ENCODE peak calls at places on chromosomes 13 and 19, in seven cellular contexts. One of them, this sample, is unnamed.

GRCh38 chr13:87661471-87661870 is 9.7 kb upstream of the SLITRK5 start:
- DNase-seq in neuronal stem cell: no peak
- DNase-seq in mesenchymal stem cell: peak; percentile 73
- DNase-seq in H1: no peak
- DNase-seq in H9: no peak
- DNase-seq in mesendoderm: no peak
- DNase-seq in trophoblast cell: no peak
- DNase-seq in this sample: peak; percentile 4

GRCh38 chr19:31436121-31436776 is 87.0 kb upstream of the TSHZ3 start:
- DNase-seq in neuronal stem cell: no peak
- DNase-seq in mesenchymal stem cell: peak; percentile 63
- DNase-seq in H1: peak; percentile 24
- DNase-seq in H9: no peak
- DNase-seq in mesendoderm: no peak
- DNase-seq in trophoblast cell: peak; percentile 45
- DNase-seq in this sample: peak; percentile 24

GRCh38 chr19:51123381-51124186 is 1.1 kb upstream of the SIGLEC9 start:
- DNase-seq in neuronal stem cell: no peak
- DNase-seq in mesenchymal stem cell: no peak
- DNase-seq in H1: no peak
- DNase-seq in H9: no peak
- DNase-seq in mesendoderm: no peak
- DNase-seq in trophoblast cell: no peak
- DNase-seq in this sample: no peak

GRCh38 chr19:34556500-34556899 is 74.9 kb downstream of the WTIP start:
- DNase-seq in neuronal stem cell: no peak
- DNase-seq in mesenchymal stem cell: no peak
- DNase-seq in H1: peak; percentile 66
- DNase-seq in H9: peak; percentile 67
- DNase-seq in mesendoderm: peak; percentile 13
- DNase-seq in trophoblast cell: peak; percentile 33
- DNase-seq in this sample: no peak

GRCh38 chr13:111472083-111472482 is 151.6 kb downstream of the TEX29 start:
- DNase-seq in neuronal stem cell: no peak
- DNase-seq in mesenchymal stem cell: no peak
- DNase-seq in H1: no peak
- DNase-seq in H9: no peak
- DNase-seq in mesendoderm: no peak
- DNase-seq in trophoblast cell: no peak
- DNase-seq in this sample: no peak

GRCh38 chr19:49216076-49216475 is 58.5 kb downstream of the TRPM4 start:
- DNase-seq in neuronal stem cell: no peak
- DNase-seq in mesenchymal stem cell: peak; percentile 8
- DNase-seq in H1: no peak
- DNase-seq in H9: no peak
- DNase-seq in mesendoderm: peak; percentile 14
- DNase-seq in trophoblast cell: peak; percentile 25
- DNase-seq in this sample: peak; percentile 57

GRCh38 chr13:64130170-64130569 is 2714.5 kb upstream of the PCDH20 start:
- DNase-seq in neuronal stem cell: no peak
- DNase-seq in mesenchymal stem cell: no peak
- DNase-seq in H1: no peak
- DNase-seq in H9: peak; percentile 13
- DNase-seq in mesendoderm: no peak
- DNase-seq in trophoblast cell: no peak
- DNase-seq in this sample: no peak

GRCh38 chr19:20044663-20045062 is 5.4 kb upstream of the ZNF682 start:
- DNase-seq in neuronal stem cell: no peak
- DNase-seq in mesenchymal stem cell: no peak
- DNase-seq in H1: no peak
- DNase-seq in H9: no peak
- DNase-seq in mesendoderm: no peak
- DNase-seq in trophoblast cell: no peak
- DNase-seq in this sample: no peak

GRCh38 chr19:49921871-49922755 is 6.9 kb upstream of the ATF5 start:
- DNase-seq in neuronal stem cell: no peak
- DNase-seq in mesenchymal stem cell: peak; percentile 86
- DNase-seq in H1: no peak
- DNase-seq in H9: no peak
- DNase-seq in mesendoderm: no peak
- DNase-seq in trophoblast cell: peak; percentile 2
- DNase-seq in this sample: peak; percentile 81

GRCh38 chr19:50803633-50804419 is 13.6 kb downstream of the ACP4 start:
- DNase-seq in neuronal stem cell: no peak
- DNase-seq in mesenchymal stem cell: peak; percentile 18
- DNase-seq in H1: no peak
- DNase-seq in H9: no peak
- DNase-seq in mesendoderm: no peak
- DNase-seq in trophoblast cell: peak; percentile 28
- DNase-seq in this sample: no peak

GRCh38 chr19:7902796-7903243 is 857 bp upstream of the MAP2K7 start:
- DNase-seq in neuronal stem cell: no peak
- DNase-seq in mesenchymal stem cell: no peak
- DNase-seq in H1: no peak
- DNase-seq in H9: no peak
- DNase-seq in mesendoderm: no peak
- DNase-seq in trophoblast cell: peak; percentile 31
- DNase-seq in this sample: no peak

GRCh38 chr13:26471807-26472206 is 85.7 kb upstream of the WASF3 start:
- DNase-seq in neuronal stem cell: no peak
- DNase-seq in mesenchymal stem cell: no peak
- DNase-seq in H1: peak; percentile 47
- DNase-seq in H9: no peak
- DNase-seq in mesendoderm: no peak
- DNase-seq in trophoblast cell: no peak
- DNase-seq in this sample: no peak

GRCh38 chr13:30892966-30893365 is 13.1 kb upstream of the MEDAG start:
- DNase-seq in neuronal stem cell: no peak
- DNase-seq in mesenchymal stem cell: peak; percentile 41
- DNase-seq in H1: peak; percentile 94
- DNase-seq in H9: peak; percentile 83
- DNase-seq in mesendoderm: peak; percentile 84
- DNase-seq in trophoblast cell: peak; percentile 19
- DNase-seq in this sample: peak; percentile 48

GRCh38 chr13:22012676-22013075 is 341.8 kb downstream of the FGF9 start:
- DNase-seq in neuronal stem cell: no peak
- DNase-seq in mesenchymal stem cell: no peak
- DNase-seq in H1: no peak
- DNase-seq in H9: no peak
- DNase-seq in mesendoderm: peak; percentile 67
- DNase-seq in trophoblast cell: no peak
- DNase-seq in this sample: no peak

GRCh38 chr13:51797664-51798488 is 6.1 kb downstream of the DHRS12 start:
- DNase-seq in neuronal stem cell: peak; percentile 41
- DNase-seq in mesenchymal stem cell: peak; percentile 58
- DNase-seq in H1: peak; percentile 55
- DNase-seq in H9: peak; percentile 83
- DNase-seq in mesendoderm: peak; percentile 94
- DNase-seq in trophoblast cell: peak; percentile 79
- DNase-seq in this sample: peak; percentile 69

GRCh38 chr19:50492303-50493052 is 15.8 kb upstream of the GARIN5A start:
- DNase-seq in neuronal stem cell: no peak
- DNase-seq in mesenchymal stem cell: peak; percentile 17
- DNase-seq in H1: no peak
- DNase-seq in H9: peak; percentile 39
- DNase-seq in mesendoderm: peak; percentile 44
- DNase-seq in trophoblast cell: no peak
- DNase-seq in this sample: no peak

GRCh38 chr13:44404261-44405139 is 30.9 kb downstream of the SERP2 start:
- DNase-seq in neuronal stem cell: no peak
- DNase-seq in mesenchymal stem cell: no peak
- DNase-seq in H1: no peak
- DNase-seq in H9: peak; percentile 50
- DNase-seq in mesendoderm: peak; percentile 71
- DNase-seq in trophoblast cell: no peak
- DNase-seq in this sample: no peak

GRCh38 chr13:34416833-34417425 is 525.1 kb upstream of the NBEA start:
- DNase-seq in neuronal stem cell: no peak
- DNase-seq in mesenchymal stem cell: no peak
- DNase-seq in H1: no peak
- DNase-seq in H9: no peak
- DNase-seq in mesendoderm: no peak
- DNase-seq in trophoblast cell: no peak
- DNase-seq in this sample: peak; percentile 39

GRCh38 chr13:80010286-80010831 is 330.6 kb downstream of the SPRY2 start:
- DNase-seq in neuronal stem cell: no peak
- DNase-seq in mesenchymal stem cell: no peak
- DNase-seq in H1: no peak
- DNase-seq in H9: no peak
- DNase-seq in mesendoderm: no peak
- DNase-seq in trophoblast cell: no peak
- DNase-seq in this sample: no peak

DNA sequence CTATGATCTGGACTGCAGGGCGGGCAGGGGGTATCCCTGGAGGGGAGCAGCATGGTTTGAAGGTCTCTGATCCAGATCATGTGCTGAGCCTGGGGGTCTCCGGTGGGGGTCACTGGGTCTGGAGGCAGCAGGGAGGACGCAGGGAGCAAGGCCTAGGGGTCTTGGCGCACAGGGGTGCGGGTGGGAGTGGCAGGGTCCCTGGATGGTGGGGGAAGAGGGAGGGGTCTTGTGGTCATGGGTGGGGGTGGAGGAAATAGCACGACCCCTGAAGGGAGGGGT is 1.9 kb downstream of the BTBD2 start:
- DNase-seq in neuronal stem cell: no peak
- DNase-seq in mesenchymal stem cell: no peak
- DNase-seq in H1: no peak
- DNase-seq in H9: no peak
- DNase-seq in mesendoderm: no peak
- DNase-seq in trophoblast cell: no peak
- DNase-seq in this sample: no peak
- H3K23ac ChIP-seq in neuronal stem cell: no peak overlapping the region
- H3K23ac ChIP-seq in mesenchymal stem cell: no peak overlapping the region
- H3K23ac ChIP-seq in H1: no peak overlapping the region
- H3K23ac ChIP-seq in H9: no peak overlapping the region
- H3K23ac ChIP-seq in mesendoderm: no peak overlapping the region
- H3K23ac ChIP-seq in trophoblast cell: no peak overlapping the region
- H3K23ac ChIP-seq in this sample: no peak overlapping the region

DNA sequence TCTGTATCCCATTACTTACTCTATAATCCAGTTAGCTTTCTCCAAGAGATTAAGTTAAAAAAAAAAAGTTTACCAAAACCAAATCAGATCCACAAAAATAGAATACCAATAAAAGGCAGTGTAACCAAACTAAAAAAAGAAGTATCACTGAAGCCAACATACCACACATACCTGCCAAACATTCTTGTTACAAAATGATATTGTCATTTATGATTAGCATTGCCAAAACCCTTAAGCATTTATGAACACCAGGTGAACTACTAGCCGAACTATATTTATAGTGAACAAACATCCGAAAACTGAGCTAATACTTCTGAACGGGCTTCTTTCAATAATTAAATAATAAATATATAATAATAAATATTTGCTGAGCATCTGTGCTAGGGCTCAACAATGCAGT is 59.1 kb upstream of the EEF1AKMT1 start:
- DNase-seq in neuronal stem cell: no peak
- DNase-seq in mesenchymal stem cell: no peak
- DNase-seq in H1: no peak
- DNase-seq in H9: no peak
- DNase-seq in mesendoderm: no peak
- DNase-seq in trophoblast cell: peak; percentile 14
- DNase-seq in this sample: no peak
- H3K23ac ChIP-seq in neuronal stem cell: no peak overlapping the region
- H3K23ac ChIP-seq in mesenchymal stem cell: no peak overlapping the region
- H3K23ac ChIP-seq in H1: no peak overlapping the region
- H3K23ac ChIP-seq in H9: no peak overlapping the region
- H3K23ac ChIP-seq in mesendoderm: no peak overlapping the region
- H3K23ac ChIP-seq in trophoblast cell: no peak overlapping the region
- H3K23ac ChIP-seq in this sample: no peak overlapping the region

GRCh38 chr13:68714292-68714691 is 1393.3 kb upstream of the ATXN8OS start:
- DNase-seq in neuronal stem cell: peak; percentile 65
- DNase-seq in mesenchymal stem cell: no peak
- DNase-seq in H1: no peak
- DNase-seq in H9: no peak
- DNase-seq in mesendoderm: peak; percentile 83
- DNase-seq in trophoblast cell: peak; percentile 63
- DNase-seq in this sample: no peak

GRCh38 chr13:68715651-68716050 is 1392.0 kb upstream of the ATXN8OS start:
- DNase-seq in neuronal stem cell: no peak
- DNase-seq in mesenchymal stem cell: no peak
- DNase-seq in H1: no peak
- DNase-seq in H9: no peak
- DNase-seq in mesendoderm: no peak
- DNase-seq in trophoblast cell: no peak
- DNase-seq in this sample: no peak

DNA sequence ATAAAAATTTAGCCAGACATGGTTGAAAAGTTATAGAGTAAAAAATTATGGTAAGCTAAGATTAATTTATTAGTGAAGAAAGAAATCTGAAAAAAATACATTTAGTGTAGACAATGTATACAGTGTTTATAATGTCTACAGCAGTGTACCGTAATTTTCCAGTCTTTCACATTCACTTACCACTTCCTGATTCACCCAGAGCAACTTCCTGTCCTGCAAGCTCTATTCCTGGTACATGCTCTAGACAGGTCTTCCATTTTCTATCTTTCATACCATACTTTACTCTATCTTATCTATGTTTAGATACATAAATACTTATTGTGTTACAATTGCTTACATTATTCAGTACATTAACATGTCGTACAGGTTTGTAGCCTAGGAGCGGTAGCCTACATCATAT is 1387.8 kb upstream of the ATXN8OS start:
- DNase-seq in neuronal stem cell: no peak
- DNase-seq in mesenchymal stem cell: no peak
- DNase-seq in H1: no peak
- DNase-seq in H9: no peak
- DNase-seq in mesendoderm: no peak
- DNase-seq in trophoblast cell: no peak
- DNase-seq in this sample: no peak
- H3K23ac ChIP-seq in neuronal stem cell: no peak overlapping the region
- H3K23ac ChIP-seq in mesenchymal stem cell: no peak overlapping the region
- H3K23ac ChIP-seq in H1: no peak overlapping the region
- H3K23ac ChIP-seq in H9: no peak overlapping the region
- H3K23ac ChIP-seq in mesendoderm: no peak overlapping the region
- H3K23ac ChIP-seq in trophoblast cell: no peak overlapping the region
- H3K23ac ChIP-seq in this sample: no peak overlapping the region

GRCh38 chr19:55465460-55466245 is 1.1 kb upstream of the C19orf85 start:
- DNase-seq in neuronal stem cell: no peak
- DNase-seq in mesenchymal stem cell: no peak
- DNase-seq in H1: peak; percentile 48
- DNase-seq in H9: no peak
- DNase-seq in mesendoderm: no peak
- DNase-seq in trophoblast cell: no peak
- DNase-seq in this sample: no peak

GRCh38 chr19:55468054-55468393 is 3.5 kb upstream of the C19orf85 start:
- DNase-seq in neuronal stem cell: no peak
- DNase-seq in mesenchymal stem cell: no peak
- DNase-seq in H1: peak; percentile 61
- DNase-seq in H9: no peak
- DNase-seq in mesendoderm: no peak
- DNase-seq in trophoblast cell: no peak
- DNase-seq in this sample: no peak

GRCh38 chr19:55466246-55466614 is 1.7 kb upstream of the C19orf85 start:
- DNase-seq in neuronal stem cell: no peak
- DNase-seq in mesenchymal stem cell: no peak
- DNase-seq in H1: no peak
- DNase-seq in H9: no peak
- DNase-seq in mesendoderm: no peak
- DNase-seq in trophoblast cell: no peak
- DNase-seq in this sample: no peak

GRCh38 chr19:55464669-55465068 is at the start of gene C19orf85:
- DNase-seq in neuronal stem cell: peak; percentile 81
- DNase-seq in mesenchymal stem cell: no peak
- DNase-seq in H1: peak; percentile 54
- DNase-seq in H9: peak; percentile 83
- DNase-seq in mesendoderm: peak; percentile 27
- DNase-seq in trophoblast cell: no peak
- DNase-seq in this sample: no peak

GRCh38 chr19:55467236-55468053 is 2.9 kb upstream of the C19orf85 start:
- DNase-seq in neuronal stem cell: no peak
- DNase-seq in mesenchymal stem cell: peak; percentile 49
- DNase-seq in H1: peak; percentile 94
- DNase-seq in H9: peak; percentile 67
- DNase-seq in mesendoderm: peak; percentile 27
- DNase-seq in trophoblast cell: peak; percentile 52
- DNase-seq in this sample: peak; percentile 65
- H3K23ac ChIP-seq in neuronal stem cell: peak overlapping the region; percentile 29
- H3K23ac ChIP-seq in mesenchymal stem cell: no peak overlapping the region
- H3K23ac ChIP-seq in H1: no peak overlapping the region
- H3K23ac ChIP-seq in H9: no peak overlapping the region
- H3K23ac ChIP-seq in mesendoderm: no peak overlapping the region
- H3K23ac ChIP-seq in trophoblast cell: no peak overlapping the region
- H3K23ac ChIP-seq in this sample: no peak overlapping the region

This sample was measured in IMR-90.